ENCODE peak calls at places on chromosomes 16 and 17, in four cellular contexts. One of them, this sample, is unnamed.

GRCh38 chr17:33163827-33164555 is 129.1 kb downstream of the ASIC2 start:
- DNase-seq in pancreas: no peak
- DNase-seq in SK-N-SH: no peak
- DNase-seq in CD8-positive, alpha-beta T cell: no peak
- DNase-seq in this sample: no peak

GRCh38 chr16:80718480-80719220 is 85.7 kb downstream of the CDYL2 start:
- DNase-seq in pancreas: peak
- DNase-seq in SK-N-SH: no peak
- DNase-seq in CD8-positive, alpha-beta T cell: no peak
- DNase-seq in this sample: no peak

GRCh38 chr16:4264546-4264945 is 8.3 kb downstream of the TFAP4 start:
- DNase-seq in pancreas: no peak
- DNase-seq in SK-N-SH: peak
- DNase-seq in CD8-positive, alpha-beta T cell: no peak
- DNase-seq in this sample: no peak

GRCh38 chr17:74972107-74972972 is at the start of gene HID1:
- DNase-seq in pancreas: peak
- DNase-seq in SK-N-SH: peak
- DNase-seq in CD8-positive, alpha-beta T cell: peak
- DNase-seq in this sample: peak

GRCh38 chr16:88685156-88686061 is 898 bp downstream of the SNAI3 start:
- DNase-seq in pancreas: peak
- DNase-seq in SK-N-SH: peak
- DNase-seq in CD8-positive, alpha-beta T cell: peak
- DNase-seq in this sample: peak

GRCh38 chr16:7602424-7602935 is 269.8 kb downstream of the RBFOX1 start:
- DNase-seq in pancreas: no peak
- DNase-seq in SK-N-SH: no peak
- DNase-seq in CD8-positive, alpha-beta T cell: no peak
- DNase-seq in this sample: no peak

GRCh38 chr17:76142044-76143041 is 1.3 kb upstream of the FOXJ1 start:
- DNase-seq in pancreas: no peak
- DNase-seq in SK-N-SH: peak
- DNase-seq in CD8-positive, alpha-beta T cell: no peak
- DNase-seq in this sample: no peak

GRCh38 chr16:49834496-49835009 is 21.4 kb downstream of the ZNF423 start:
- DNase-seq in pancreas: no peak
- DNase-seq in SK-N-SH: peak
- DNase-seq in CD8-positive, alpha-beta T cell: no peak
- DNase-seq in this sample: no peak

GRCh38 chr16:7405166-7405565 is 72.5 kb downstream of the RBFOX1 start:
- DNase-seq in pancreas: peak
- DNase-seq in SK-N-SH: peak
- DNase-seq in CD8-positive, alpha-beta T cell: no peak
- DNase-seq in this sample: no peak

GRCh38 chr17:10512856-10513255 is 5.5 kb downstream of the MYH1 start:
- DNase-seq in pancreas: no peak
- DNase-seq in SK-N-SH: no peak
- DNase-seq in CD8-positive, alpha-beta T cell: no peak
- DNase-seq in this sample: no peak

GRCh38 chr17:45894022-45894784 is at the start of gene MAPT:
- DNase-seq in pancreas: peak
- DNase-seq in SK-N-SH: peak
- DNase-seq in CD8-positive, alpha-beta T cell: peak
- DNase-seq in this sample: peak

GRCh38 chr17:45888392-45888791 is 6.0 kb upstream of the MAPT start:
- DNase-seq in pancreas: no peak
- DNase-seq in SK-N-SH: no peak
- DNase-seq in CD8-positive, alpha-beta T cell: no peak
- DNase-seq in this sample: no peak

GRCh38 chr17:45886852-45887251 is 7.5 kb upstream of the MAPT start:
- DNase-seq in pancreas: no peak
- DNase-seq in SK-N-SH: no peak
- DNase-seq in CD8-positive, alpha-beta T cell: no peak
- DNase-seq in this sample: no peak

GRCh38 chr17:45893725-45894021 is 681 bp upstream of the MAPT start:
- DNase-seq in pancreas: no peak
- DNase-seq in SK-N-SH: no peak
- DNase-seq in CD8-positive, alpha-beta T cell: no peak
- DNase-seq in this sample: no peak

GRCh38 chr17:45889579-45889978 is 4.8 kb upstream of the MAPT start:
- DNase-seq in pancreas: no peak
- DNase-seq in SK-N-SH: no peak
- DNase-seq in CD8-positive, alpha-beta T cell: no peak
- DNase-seq in this sample: no peak
- TF ChIP-seq CTCF in pancreas: no peak
- TF ChIP-seq CTCF in SK-N-SH: peak
- TF ChIP-seq CTCF in CD8-positive, alpha-beta T cell: no peak
- TF ChIP-seq CTCF in this sample: no peak

GRCh38 chr17:78327880-78328279 is 32.0 kb downstream of the SOCS3 start:
- DNase-seq in pancreas: no peak
- DNase-seq in SK-N-SH: no peak
- DNase-seq in CD8-positive, alpha-beta T cell: no peak
- DNase-seq in this sample: no peak
- TF ChIP-seq CTCF in pancreas: no peak
- TF ChIP-seq CTCF in SK-N-SH: no peak
- TF ChIP-seq CTCF in CD8-positive, alpha-beta T cell: no peak
- TF ChIP-seq CTCF in this sample: no peak

DNA sequence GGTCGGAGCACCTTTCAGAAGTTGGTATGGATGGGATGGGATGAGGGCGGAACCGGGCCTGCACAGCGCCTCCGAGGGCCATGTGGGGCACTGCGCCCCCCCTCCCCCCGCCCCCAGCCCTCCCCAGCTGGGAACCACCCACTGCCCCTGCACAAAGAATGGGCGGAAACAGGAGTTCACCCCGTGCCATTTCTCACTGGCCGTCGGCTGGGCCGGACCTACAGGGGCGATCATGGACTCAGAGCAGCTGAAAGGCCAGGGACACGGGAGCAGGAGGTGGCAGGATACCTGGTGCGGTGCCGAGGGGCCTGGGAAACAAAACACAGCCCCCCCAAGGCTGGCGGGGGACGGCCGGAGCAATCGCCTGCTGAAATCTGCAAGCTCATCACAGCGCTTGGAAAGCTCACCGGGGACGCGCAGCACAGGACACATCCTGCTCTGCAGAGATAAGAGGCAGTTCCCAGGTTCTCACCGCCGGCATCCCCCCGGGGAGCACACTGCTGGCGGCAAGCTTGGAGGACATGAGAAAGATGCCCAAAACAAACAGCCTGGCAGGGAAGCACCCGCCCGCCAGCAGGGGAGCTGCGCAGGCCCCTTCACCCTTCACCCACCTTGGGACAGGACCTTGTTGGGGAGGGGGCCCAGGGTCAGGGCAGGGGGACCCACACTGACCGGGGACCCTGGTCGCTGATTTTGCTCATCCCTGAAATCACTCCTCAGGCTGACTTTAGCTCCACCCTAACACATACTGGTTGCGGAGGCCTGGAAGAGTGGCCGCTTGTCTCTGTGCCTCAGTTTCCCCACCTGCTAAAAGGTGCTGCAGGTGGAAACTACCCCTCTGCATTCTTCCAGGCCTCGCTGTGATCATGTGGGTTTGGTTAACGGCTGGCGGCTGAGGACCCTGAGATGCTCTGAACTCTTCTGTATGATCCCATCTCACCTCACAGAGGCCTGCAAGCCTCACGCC is 263.9 kb downstream of the C16orf95 start:
- DNase-seq in pancreas: no peak
- DNase-seq in SK-N-SH: no peak
- DNase-seq in CD8-positive, alpha-beta T cell: no peak
- DNase-seq in this sample: no peak
- TF ChIP-seq CTCF in pancreas: no peak
- TF ChIP-seq CTCF in SK-N-SH: peak
- TF ChIP-seq CTCF in CD8-positive, alpha-beta T cell: no peak
- TF ChIP-seq CTCF in this sample: no peak

GRCh38 chr16:2531696-2532493 is 687 bp upstream of the CEMP1 start:
- DNase-seq in pancreas: peak
- DNase-seq in SK-N-SH: peak
- DNase-seq in CD8-positive, alpha-beta T cell: peak
- DNase-seq in this sample: peak

GRCh38 chr16:2531371-2531695 is at the start of gene CEMP1:
- DNase-seq in pancreas: no peak
- DNase-seq in SK-N-SH: no peak
- DNase-seq in CD8-positive, alpha-beta T cell: no peak
- DNase-seq in this sample: no peak

GRCh38 chr16:2535644-2536021 is 2.2 kb upstream of the PDPK1 start:
- DNase-seq in pancreas: no peak
- DNase-seq in SK-N-SH: no peak
- DNase-seq in CD8-positive, alpha-beta T cell: no peak
- DNase-seq in this sample: no peak

GRCh38 chr16:2532494-2533141 is 1.4 kb upstream of the CEMP1 start:
- DNase-seq in pancreas: peak
- DNase-seq in SK-N-SH: peak
- DNase-seq in CD8-positive, alpha-beta T cell: peak
- DNase-seq in this sample: peak

GRCh38 chr16:2533912-2534311 is 2.7 kb upstream of the CEMP1 start:
- DNase-seq in pancreas: peak
- DNase-seq in SK-N-SH: no peak
- DNase-seq in CD8-positive, alpha-beta T cell: no peak
- DNase-seq in this sample: no peak
- TF ChIP-seq CTCF in pancreas: no peak
- TF ChIP-seq CTCF in SK-N-SH: no peak
- TF ChIP-seq CTCF in CD8-positive, alpha-beta T cell: no peak
- TF ChIP-seq CTCF in this sample: no peak

DNA sequence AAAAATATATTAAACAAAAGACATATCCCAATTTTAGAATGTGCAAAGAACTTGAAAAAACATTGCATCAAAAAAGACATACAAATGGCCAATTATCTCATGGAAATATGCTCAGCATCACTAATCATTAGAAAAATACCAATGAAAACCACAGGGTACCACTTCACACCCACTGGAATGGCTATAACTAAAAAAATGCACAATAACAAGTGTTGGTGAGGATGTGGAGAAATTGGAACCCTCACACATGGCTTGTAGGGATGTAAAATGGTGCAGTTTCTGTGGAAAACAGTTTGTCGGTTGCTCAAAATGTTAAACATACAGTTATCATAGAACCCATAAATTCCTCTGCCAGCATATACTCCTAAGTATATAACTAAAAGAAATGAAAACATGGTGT is 796 bp upstream of the PSMB6 start:
- DNase-seq in pancreas: no peak
- DNase-seq in SK-N-SH: no peak
- DNase-seq in CD8-positive, alpha-beta T cell: no peak
- DNase-seq in this sample: no peak
- TF ChIP-seq CTCF in pancreas: no peak
- TF ChIP-seq CTCF in SK-N-SH: no peak
- TF ChIP-seq CTCF in CD8-positive, alpha-beta T cell: no peak
- TF ChIP-seq CTCF in this sample: no peak

This sample was measured in GM13977.